ENCODE peak calls at places on chromosomes 3 and 15, in six cellular contexts. X is sigmoid colon, W is spleen, D is IMR-90, E is prostate gland, B is ovary. A is an unnamed sample. For H3K4me1 and H3K36me3, the result is how much of the 10 kb centered on the place peaks cover.

GRCh38 chr3:132196113-132196512 is 121.1 kb upstream of the ACP3 start:
- DNase-seq in X (no peak), W (no peak), D (no peak), E (no peak), B (no peak), A (no peak)

GRCh38 chr15:64651573-64652260 is 123.7 kb downstream of the RBPMS2 start:
- DNase-seq in X (no peak), W (no peak), D (peak), E (no peak), B (no peak), A (peak)

GRCh38 chr15:32717290-32718081 is at the start of gene GREM1:
- DNase-seq in X (peak), W (no peak), D (peak), E (no peak), B (no peak), A (no peak)

GRCh38 chr15:94924057-94924456 is 692.7 kb downstream of the MCTP2 start:
- DNase-seq in X (no peak), W (no peak), D (no peak), E (no peak), B (no peak), A (no peak)

GRCh38 chr3:188468672-188469071 is 314.7 kb downstream of the LPP start:
- DNase-seq in X (peak), W (no peak), D (no peak), E (peak), B (peak), A (peak)

GRCh38 chr3:72193768-72194463 is 409.0 kb upstream of the PROK2 start:
- DNase-seq in X (no peak), W (no peak), D (no peak), E (no peak), B (no peak), A (peak)

GRCh38 chr3:170909129-170909903 is 879 bp upstream of the EIF5A2 start:
- DNase-seq in X (peak), W (no peak), D (peak), E (no peak), B (peak), A (no peak)

GRCh38 chr15:90600954-90601353 is 71.2 kb downstream of the CRTC3 start:
- DNase-seq in X (no peak), W (no peak), D (no peak), E (no peak), B (no peak), A (no peak)

GRCh38 chr3:196399485-196399945 is 32.7 kb downstream of the UBXN7 start:
- DNase-seq in X (no peak), W (no peak), D (peak), E (no peak), B (no peak), A (no peak)

GRCh38 chr3:18499256-18499655 is 74.1 kb upstream of the SATB1 start:
- DNase-seq in X (no peak), W (peak), D (no peak), E (no peak), B (no peak), A (no peak)

GRCh38 chr3:107740992-107741896 is 218.5 kb downstream of the BBX start:
- DNase-seq in X (no peak), W (no peak), D (peak), E (no peak), B (no peak), A (no peak)

GRCh38 chr3:66655673-66656072 is 154.9 kb upstream of the LRIG1 start:
- DNase-seq in X (no peak), W (no peak), D (no peak), E (no peak), B (no peak), A (no peak)

GRCh38 chr3:181103605-181104004 is 114.1 kb upstream of the DNAJC19 start:
- DNase-seq in X (no peak), W (no peak), D (no peak), E (no peak), B (no peak), A (no peak)

GRCh38 chr3:40616420-40616819 is 91.7 kb downstream of the ZNF621 start:
- DNase-seq in X (no peak), W (no peak), D (no peak), E (no peak), B (no peak), A (no peak)

GRCh38 chr3:190537131-190537530 is 23.2 kb downstream of the IL1RAP start:
- DNase-seq in X (no peak), W (no peak), D (no peak), E (no peak), B (no peak), A (no peak)

GRCh38 chr3:40333416-40333815 is 23.9 kb downstream of the EIF1B start:
- DNase-seq in X (no peak), W (no peak), D (no peak), E (no peak), B (no peak), A (peak)

GRCh38 chr3:113832477-113833164 is 6.0 kb upstream of the GRAMD1C start:
- DNase-seq in X (no peak), W (no peak), D (no peak), E (no peak), B (no peak), A (no peak)

GRCh38 chr15:40825661-40826088 is 2.8 kb downstream of the PPP1R14D start:
- DNase-seq in X (no peak), W (no peak), D (peak), E (no peak), B (no peak), A (no peak)

GRCh38 chr15:28936481-28936881 is 50.7 kb downstream of the APBA2 start:
- DNase-seq in X (peak), W (peak), D (no peak), E (no peak), B (no peak), A (no peak)

GRCh38 chr15:100111103-100112060 is 230.4 kb downstream of the ADAMTS17 start:
- DNase-seq in X (peak), W (peak), D (peak), E (no peak), B (no peak), A (no peak)

GRCh38 chr3:81955908-81956307 is 194.5 kb upstream of the GBE1 start:
- DNase-seq in X (no peak), W (no peak), D (no peak), E (no peak), B (no peak), A (no peak)

GRCh38 chr3:81962396-81962795 is 201.0 kb upstream of the GBE1 start:
- DNase-seq in X (no peak), W (no peak), D (no peak), E (no peak), B (no peak), A (no peak)

GRCh38 chr3:81958967-81959625 is 197.7 kb upstream of the GBE1 start:
- DNase-seq in X (no peak), W (no peak), D (no peak), E (no peak), B (no peak), A (no peak)
- H3K4me1 ChIP-seq in X (under half), W (under half), D (under half), E (under half), B (under half), A (under half)

GRCh38 chr15:51652084-51652668 is 29.1 kb upstream of the SCG3 start:
- DNase-seq in X (no peak), W (no peak), D (no peak), E (no peak), B (no peak), A (no peak)
- TF ChIP-seq POLR2A in X (no peak), W (no peak), D (no peak), E (no peak), B (no peak), A (no peak)

DNA sequence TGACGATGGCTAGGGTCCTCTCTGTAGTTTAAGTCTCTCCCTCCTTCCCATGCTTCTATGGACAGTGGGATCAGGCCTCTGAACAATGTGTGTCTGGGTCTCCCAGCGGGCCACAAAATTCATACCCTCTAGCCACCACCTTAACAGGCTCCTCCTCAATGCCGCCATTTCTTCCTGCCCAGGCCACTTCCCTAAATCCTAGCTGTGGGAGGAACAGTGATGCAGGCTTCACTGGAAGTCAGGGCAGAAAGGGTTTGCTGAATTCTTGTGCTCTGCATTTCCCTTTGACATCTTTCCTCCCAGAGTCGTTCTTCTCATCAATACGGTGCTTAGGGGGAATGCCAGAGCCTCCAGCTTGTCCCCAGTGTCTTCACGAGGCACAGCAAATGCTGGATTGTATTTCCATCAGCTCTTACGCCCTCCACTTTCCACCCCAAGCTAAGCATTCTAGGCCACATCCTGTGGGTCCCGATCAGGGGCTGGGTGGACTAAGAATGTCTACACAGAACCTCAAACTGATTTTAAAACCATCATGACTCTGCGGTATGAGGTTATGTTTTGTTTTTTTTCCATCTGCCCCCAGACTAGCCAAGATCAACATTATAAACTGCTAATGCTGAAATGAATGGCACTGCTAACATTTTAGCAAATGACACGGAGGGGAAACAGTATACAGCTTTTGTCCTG is 11.9 kb upstream of the LDHAL6B start:
- DNase-seq in X (no peak), W (no peak), D (no peak), E (no peak), B (no peak), A (no peak)
- H3K36me3 ChIP-seq in X (under half), W (under half), D (under half), E (under half), B (under half), A (under half)

GRCh38 chr3:156787926-156788663 is 38.1 kb upstream of the LEKR1 start:
- DNase-seq in X (no peak), W (no peak), D (peak), E (no peak), B (no peak), A (no peak)
- H3K4me1 ChIP-seq in X (under half), W (under half), D (under half), E (under half), B (under half), A (under half)

GRCh38 chr3:45009868-45010267 is 16.2 kb upstream of the CLEC3B start:
- DNase-seq in X (no peak), W (no peak), D (no peak), E (no peak), B (no peak), A (no peak)

GRCh38 chr3:45012577-45012976 is 13.5 kb upstream of the CLEC3B start:
- DNase-seq in X (no peak), W (no peak), D (no peak), E (no peak), B (no peak), A (no peak)

GRCh38 chr3:45008117-45008516 is 18.0 kb upstream of the CLEC3B start:
- DNase-seq in X (no peak), W (no peak), D (peak), E (no peak), B (no peak), A (no peak)

GRCh38 chr3:45011756-45012441 is 14.2 kb upstream of the CLEC3B start:
- DNase-seq in X (peak), W (no peak), D (peak), E (no peak), B (peak), A (peak)

DNA sequence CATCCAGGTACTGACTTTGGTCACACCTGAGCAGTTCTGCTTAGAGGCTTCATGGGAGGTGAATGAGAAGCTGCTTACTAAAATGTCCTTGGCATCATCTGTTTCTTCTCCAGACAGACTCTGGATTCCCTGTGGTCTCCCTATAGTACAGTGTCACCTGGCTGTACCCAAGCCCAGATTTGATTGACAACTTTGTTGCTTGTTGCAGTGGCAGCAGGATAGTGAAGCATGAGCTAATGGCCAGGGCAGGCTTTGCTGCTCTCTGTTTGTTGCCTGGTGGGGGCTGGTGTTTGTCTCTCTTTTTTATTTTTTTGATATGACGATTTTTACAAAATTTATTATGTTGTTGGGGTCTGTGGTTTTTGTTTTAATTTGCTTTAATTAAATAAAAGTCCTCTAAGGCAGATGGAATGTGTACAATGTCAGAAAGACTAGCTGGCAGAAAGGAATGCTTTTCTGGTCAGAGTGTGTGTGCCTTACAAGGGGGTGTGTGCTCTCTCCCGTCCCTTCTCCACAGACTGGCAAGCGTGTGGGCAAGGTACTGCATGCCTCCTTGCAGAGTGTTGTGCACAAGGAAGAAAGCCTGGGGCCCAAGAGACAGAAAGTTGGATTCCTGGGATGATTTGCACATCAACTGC is 15.3 kb upstream of the CLEC3B start:
- DNase-seq in X (no peak), W (no peak), D (peak), E (no peak), B (no peak), A (no peak)
- TF ChIP-seq POLR2A in X (no peak), W (no peak), D (no peak), E (no peak), B (no peak), A (no peak)

GRCh38 chr3:14467723-14468620 is 65.6 kb downstream of the SLC6A6 start:
- DNase-seq in X (no peak), W (no peak), D (peak), E (peak), B (peak), A (no peak)

GRCh38 chr3:14468621-14468981 is 66.2 kb downstream of the SLC6A6 start:
- DNase-seq in X (no peak), W (no peak), D (no peak), E (no peak), B (no peak), A (no peak)

GRCh38 chr3:14465425-14465824 is 63.0 kb downstream of the SLC6A6 start:
- DNase-seq in X (no peak), W (no peak), D (no peak), E (no peak), B (no peak), A (no peak)

GRCh38 chr3:14464521-14464920 is 62.1 kb downstream of the SLC6A6 start:
- DNase-seq in X (no peak), W (no peak), D (no peak), E (no peak), B (no peak), A (no peak)

GRCh38 chr3:14466179-14466903 is 63.9 kb downstream of the SLC6A6 start:
- DNase-seq in X (no peak), W (no peak), D (no peak), E (no peak), B (no peak), A (no peak)
- H3K36me3 ChIP-seq in X (under half), W (half or more), D (half or more), E (under half), B (under half), A (half or more)

GRCh38 chr15:31373096-31373865 is 46.6 kb downstream of the KLF13 start:
- DNase-seq in X (peak), W (peak), D (no peak), E (no peak), B (no peak), A (no peak)
- H3K4me1 ChIP-seq in X (under half), W (half or more), D (under half), E (under half), B (under half), A (half or more)

GRCh38 chr3:70982700-70983140 is 600.8 kb downstream of the FOXP1 start:
- DNase-seq in X (peak), W (no peak), D (peak), E (peak), B (no peak), A (peak)
- TF ChIP-seq POLR2A in X (no peak), W (no peak), D (no peak), E (peak), B (no peak), A (no peak)